ENCODE peak calls at places on chromosomes 3 and 15, in four cellular contexts. I, V, T and L are unnamed samples.

GRCh38 chr3:42769477-42770131 is 3.4 kb downstream of the CCDC13 start:
- DNase-seq in I (no peak), V (no peak), T (no peak), L (no peak)

GRCh38 chr3:126100688-126101301 is 16.9 kb upstream of the SLC41A3 start:
- DNase-seq in I (no peak), V (peak), T (no peak), L (no peak)

GRCh38 chr3:187104956-187105355 is 34.3 kb downstream of the RPL39L start:
- DNase-seq in I (no peak), V (no peak), T (no peak), L (no peak)

GRCh38 chr3:70989174-70989573 is 594.4 kb downstream of the FOXP1 start:
- DNase-seq in I (no peak), V (peak), T (no peak), L (no peak)

GRCh38 chr3:4247391-4247790 is 55.8 kb upstream of the SETMAR start:
- DNase-seq in I (no peak), V (no peak), T (no peak), L (no peak)

GRCh38 chr3:128950223-128950938 is 43.5 kb downstream of the CFAP92 start:
- DNase-seq in I (peak), V (peak), T (peak), L (no peak)

GRCh38 chr3:155282416-155283091 is 10.9 kb downstream of the STRIT1 start:
- DNase-seq in I (peak), V (no peak), T (no peak), L (no peak)

GRCh38 chr3:160748226-160748625 is 7.8 kb upstream of the PPM1L start:
- DNase-seq in I (no peak), V (no peak), T (no peak), L (no peak)

GRCh38 chr3:120450914-120451669 is at the start of gene FSTL1:
- DNase-seq in I (no peak), V (peak), T (peak), L (peak)
- H3K9ac ChIP-seq in I (peak), V (peak), T (peak), L (peak)

GRCh38 chr3:147412917-147413711 is 3.9 kb downstream of the ZIC1 start:
- DNase-seq in I (no peak), V (no peak), T (peak), L (peak)

GRCh38 chr3:147411235-147411607 is 2.1 kb downstream of the ZIC1 start:
- DNase-seq in I (no peak), V (no peak), T (no peak), L (peak)

GRCh38 chr3:147411777-147412176 is 2.6 kb downstream of the ZIC1 start:
- DNase-seq in I (no peak), V (no peak), T (no peak), L (peak)

GRCh38 chr3:147413712-147414325 is 4.7 kb downstream of the ZIC1 start:
- DNase-seq in I (no peak), V (no peak), T (peak), L (no peak)

DNA sequence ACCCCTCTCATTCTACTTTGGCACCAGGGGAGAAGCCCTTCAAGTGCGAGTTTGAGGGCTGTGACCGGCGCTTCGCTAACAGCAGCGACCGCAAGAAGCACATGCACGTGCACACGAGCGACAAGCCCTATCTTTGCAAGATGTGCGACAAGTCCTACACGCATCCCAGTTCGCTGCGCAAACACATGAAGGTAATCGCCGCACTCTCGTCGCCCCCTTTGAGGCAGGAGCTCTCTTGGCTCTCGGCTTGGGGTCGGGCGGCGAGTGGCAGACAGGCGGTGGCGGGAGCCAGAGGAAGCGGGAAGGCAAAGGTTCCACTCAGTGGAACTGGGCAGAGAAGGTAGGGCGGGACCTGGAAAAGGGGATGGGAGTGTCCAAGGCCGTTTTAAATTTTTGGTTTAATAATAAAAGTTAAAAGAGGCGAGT is 3.3 kb downstream of the ZIC1 start:
- DNase-seq in I (no peak), V (no peak), T (peak), L (peak)
- H3K9ac ChIP-seq in I (no peak), V (no peak), T (no peak), L (no peak)

GRCh38 chr3:58325525-58325992 is 7.1 kb upstream of the PXK start:
- DNase-seq in I (no peak), V (peak), T (no peak), L (no peak)
- H3K9ac ChIP-seq in I (no peak), V (no peak), T (no peak), L (no peak)

GRCh38 chr15:39921274-39921638 is 1.2 kb upstream of the GPR176 start:
- DNase-seq in I (no peak), V (no peak), T (no peak), L (no peak)

GRCh38 chr15:39918688-39919385 is 1.2 kb downstream of the GPR176 start:
- DNase-seq in I (no peak), V (peak), T (no peak), L (no peak)

GRCh38 chr15:39919396-39919739 is 698 bp downstream of the GPR176 start:
- DNase-seq in I (no peak), V (no peak), T (no peak), L (no peak)

GRCh38 chr15:39920510-39921273 is 626 bp upstream of the GPR176 start:
- DNase-seq in I (no peak), V (peak), T (peak), L (peak)

DNA sequence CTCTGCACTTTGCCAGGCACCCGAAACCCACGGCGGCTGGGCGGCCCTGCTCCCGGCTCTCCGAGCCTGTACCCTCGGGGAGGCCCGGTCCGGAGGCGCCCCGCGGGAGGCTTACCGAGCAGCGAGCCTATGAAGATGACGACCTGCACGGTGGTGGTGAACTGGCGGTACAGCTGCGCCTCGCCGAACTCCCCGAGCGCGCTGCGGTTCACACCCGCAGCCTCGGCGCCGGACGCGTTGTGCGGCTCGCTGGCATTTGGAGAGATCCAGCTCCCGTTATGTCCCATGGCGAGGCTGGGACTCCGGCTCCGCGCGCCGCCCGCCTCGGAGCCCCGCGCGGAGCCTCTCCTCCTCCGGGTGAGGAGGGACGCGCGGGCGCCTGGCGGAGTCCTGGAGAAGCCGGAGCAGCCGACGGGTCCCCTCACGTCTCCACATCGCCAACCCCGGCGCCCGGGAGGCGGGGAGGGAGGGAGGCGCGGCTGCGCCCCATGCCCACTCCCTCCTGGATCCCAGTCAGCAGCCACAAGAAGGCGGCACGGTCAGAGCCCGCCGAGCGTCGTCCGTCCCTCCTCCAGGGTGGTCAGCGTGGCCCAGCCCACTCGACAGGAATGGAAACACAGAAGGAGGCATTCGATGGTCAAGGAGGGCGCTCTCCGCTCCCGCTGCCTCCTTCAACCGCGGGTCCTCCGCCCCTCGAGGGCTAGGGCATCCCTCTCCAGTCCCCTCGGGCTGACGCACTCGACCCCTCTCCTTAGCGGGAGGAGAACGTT is at the start of gene GPR176:
- DNase-seq in I (no peak), V (peak), T (peak), L (peak)
- H3K9ac ChIP-seq in I (no peak), V (peak), T (peak), L (peak)

GRCh38 chr3:188262913-188263683 is 109.1 kb downstream of the LPP start:
- DNase-seq in I (no peak), V (peak), T (no peak), L (no peak)
- H3K9ac ChIP-seq in I (no peak), V (peak), T (no peak), L (no peak)

GRCh38 chr3:69008980-69009379 is 4.5 kb downstream of the EOGT start:
- DNase-seq in I (no peak), V (peak), T (peak), L (no peak)
- H3K9ac ChIP-seq in I (no peak), V (peak), T (no peak), L (no peak)

GRCh38 chr3:153130312-153130977 is 31.6 kb upstream of the RAP2B start:
- DNase-seq in I (no peak), V (peak), T (no peak), L (no peak)

GRCh38 chr3:153127788-153128187 is 34.2 kb upstream of the RAP2B start:
- DNase-seq in I (no peak), V (no peak), T (no peak), L (no peak)

GRCh38 chr3:153129426-153129825 is 32.6 kb upstream of the RAP2B start:
- DNase-seq in I (no peak), V (no peak), T (no peak), L (no peak)

DNA sequence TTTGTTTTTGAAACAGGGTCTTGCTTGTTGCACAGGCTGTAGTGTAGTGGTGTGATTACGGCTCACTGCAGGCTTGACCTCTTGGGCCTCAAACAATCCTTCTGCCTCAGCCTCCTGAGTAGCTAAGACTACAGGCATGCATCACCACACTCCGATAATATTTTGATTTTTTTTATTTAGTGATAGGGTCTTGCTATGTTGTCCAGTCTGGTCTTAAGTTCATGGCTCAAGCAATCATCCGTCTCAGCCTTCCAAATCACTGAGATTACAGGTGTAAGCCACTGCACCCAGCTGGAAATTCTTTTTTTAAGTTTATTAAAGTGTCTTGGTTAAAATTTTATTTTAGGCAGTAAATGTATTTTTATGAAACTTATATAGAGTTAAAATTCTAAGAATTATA is 32.2 kb upstream of the RAP2B start:
- DNase-seq in I (no peak), V (no peak), T (no peak), L (no peak)
- H3K9ac ChIP-seq in I (no peak), V (no peak), T (no peak), L (no peak)

GRCh38 chr3:12944849-12945248 is 103.5 kb upstream of the RPL32 start:
- DNase-seq in I (no peak), V (no peak), T (no peak), L (no peak)
- H3K9ac ChIP-seq in I (no peak), V (no peak), T (peak), L (peak)

GRCh38 chr3:107369791-107370190 is 7.4 kb upstream of the CCDC54 start:
- DNase-seq in I (no peak), V (no peak), T (no peak), L (no peak)

GRCh38 chr3:107368999-107369398 is 8.2 kb upstream of the CCDC54 start:
- DNase-seq in I (no peak), V (no peak), T (no peak), L (no peak)

GRCh38 chr3:107367353-107367752 is 9.9 kb upstream of the CCDC54 start:
- DNase-seq in I (peak), V (no peak), T (no peak), L (no peak)

GRCh38 chr3:107365051-107365450 is 12.2 kb upstream of the CCDC54 start:
- DNase-seq in I (no peak), V (no peak), T (no peak), L (no peak)

DNA sequence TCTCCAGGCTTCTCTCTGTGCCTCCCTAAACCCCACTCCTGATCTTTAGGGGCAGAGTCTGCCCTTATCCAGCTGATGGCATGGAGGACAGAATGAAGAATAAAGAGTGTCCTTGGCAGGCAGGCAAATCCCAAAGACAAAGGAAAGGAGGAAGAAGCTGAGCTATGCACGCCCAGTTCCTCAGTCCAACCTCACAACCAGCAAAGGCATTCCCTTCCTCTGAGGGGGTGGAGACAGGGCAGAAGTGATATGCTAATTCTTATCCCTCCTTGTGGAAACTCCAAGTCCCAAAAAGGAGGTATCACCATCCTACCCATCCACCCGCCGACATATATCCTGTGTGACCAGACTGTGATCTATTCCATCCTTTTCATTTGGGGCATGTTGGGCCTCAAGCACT is 10.5 kb upstream of the CCDC54 start:
- DNase-seq in I (no peak), V (no peak), T (peak), L (no peak)
- H3K9ac ChIP-seq in I (no peak), V (no peak), T (no peak), L (no peak)

DNA sequence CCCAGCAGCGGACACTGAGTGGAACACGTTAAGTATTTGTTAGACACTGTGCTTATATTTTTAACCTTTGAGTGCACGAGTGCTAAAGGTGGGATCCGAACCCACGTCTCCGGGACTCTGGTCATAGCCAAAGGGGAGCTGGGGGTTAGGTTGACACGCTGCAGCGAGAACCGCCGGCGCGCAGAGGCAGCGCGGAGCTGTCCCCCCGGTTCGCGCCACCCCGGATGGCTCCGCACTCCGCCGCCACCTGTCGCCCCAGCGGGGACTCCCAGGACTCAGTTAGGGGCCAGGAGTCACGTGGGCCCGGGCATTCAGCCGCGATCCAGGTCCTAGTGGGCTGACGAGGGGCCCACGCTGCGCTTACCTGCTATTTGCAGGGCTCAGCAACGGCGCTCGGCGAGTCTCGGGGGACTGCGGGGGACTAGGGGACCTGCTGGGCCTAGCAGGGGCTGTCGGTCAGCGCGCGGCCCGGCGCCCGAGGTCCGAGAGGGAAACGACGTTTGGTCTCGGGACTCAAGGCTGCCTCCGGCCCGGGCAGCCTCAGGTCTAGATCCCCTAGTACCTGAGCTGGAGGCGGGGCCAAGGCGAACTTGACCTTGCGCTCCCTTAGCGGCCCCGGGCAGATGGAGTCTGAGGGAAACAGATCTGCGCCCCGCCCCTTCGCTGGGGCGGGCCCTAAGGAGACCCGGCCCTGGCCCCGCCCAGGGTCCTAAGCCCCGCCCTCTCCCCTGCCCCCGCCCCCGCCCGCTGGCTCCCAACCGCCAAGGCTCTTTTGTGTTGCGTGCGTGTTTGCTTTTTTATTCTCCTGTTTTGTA is at the start of gene NMNAT3:
- DNase-seq in I (no peak), V (peak), T (peak), L (peak)
- H3K9ac ChIP-seq in I (no peak), V (no peak), T (peak), L (peak)